ENCODE peak calls at places on chromosomes 2 and 18, in ten cellular contexts. X is A549; V is HFFc6; U is CD4-positive, alpha-beta T cell; Y is fibroblast of lung; H is left lung; N is left ventricle myocardium inferior; M is sigmoid colon; F is fibroblast of mammary gland; Z is astrocyte of the spinal cord. L is an unnamed sample.

GRCh38 chr2:232541195-232541960 is 1.9 kb downstream of the CHRNG start:
- DNase-seq in F (no peak), H (peak), N (no peak), U (no peak), X (no peak), Y (no peak), V (no peak), Z (no peak), M (peak), L (no peak)

GRCh38 chr18:48539406-48540328 is 836 bp downstream of the CTIF start:
- DNase-seq in N (peak), M (peak), X (peak), F (peak), U (peak), H (peak), V (peak), Y (peak), Z (peak), L (peak)

GRCh38 chr18:3842844-3843243 is 392.9 kb downstream of the TGIF1 start:
- DNase-seq in X (no peak), U (no peak), Z (no peak), H (no peak), V (no peak), Y (no peak), M (no peak), F (no peak), N (no peak), L (no peak)

GRCh38 chr18:48003426-48004349 is 73.2 kb upstream of the SMAD2 start:
- DNase-seq in U (no peak), X (peak), M (no peak), Y (peak), H (no peak), V (peak), N (peak), Z (peak), F (peak), L (peak)

GRCh38 chr2:26640331-26640745 is 828 bp downstream of the CIB4 start:
- DNase-seq in V (peak), U (no peak), N (no peak), Y (peak), M (no peak), Z (peak), F (peak), X (no peak), H (peak), L (no peak)

GRCh38 chr2:63888490-63889402 is 47.0 kb downstream of the UGP2 start:
- DNase-seq in Y (peak), N (no peak), M (no peak), X (peak), H (no peak), F (peak), U (peak), Z (peak), V (peak), L (peak)

GRCh38 chr2:159262226-159262625 is 24.3 kb downstream of the WDSUB1 start:
- DNase-seq in V (no peak), Z (peak), F (peak), U (no peak), N (no peak), H (no peak), Y (no peak), X (no peak), M (no peak), L (no peak)

GRCh38 chr18:72830109-72830508 is 37.7 kb downstream of the NETO1 start:
- DNase-seq in F (no peak), U (no peak), Z (peak), N (peak), X (no peak), Y (no peak), V (no peak), H (no peak), M (no peak), L (peak)

GRCh38 chr2:68284896-68285295 is 32.6 kb upstream of the PPP3R1 start:
- DNase-seq in V (peak), N (peak), X (no peak), Y (peak), H (no peak), F (peak), M (peak), Z (peak), U (no peak), L (peak)

GRCh38 chr18:48565105-48565504 is 26.3 kb downstream of the CTIF start:
- DNase-seq in U (no peak), M (no peak), Y (no peak), X (no peak), V (no peak), H (no peak), F (no peak), Z (no peak), N (no peak), L (no peak)

GRCh38 chr18:7885763-7886295 is 318.7 kb downstream of the PTPRM start:
- DNase-seq in Y (no peak), U (no peak), V (no peak), Z (no peak), F (no peak), N (no peak), X (no peak), M (no peak), H (no peak), L (no peak)

GRCh38 chr2:144357623-144358400 is 162.1 kb downstream of the ZEB2 start:
- DNase-seq in F (peak), X (peak), M (no peak), Z (peak), Y (peak), N (no peak), H (no peak), V (peak), U (no peak), L (peak)

GRCh38 chr2:223641062-223641461 is 38.9 kb upstream of the SCG2 start:
- DNase-seq in M (no peak), Y (peak), X (no peak), Z (no peak), U (no peak), H (no peak), N (no peak), F (no peak), V (peak), L (no peak)

GRCh38 chr2:207711750-207712487 is 479 bp downstream of the CCNYL1 start:
- DNase-seq in H (peak), Z (peak), U (no peak), F (peak), N (peak), X (peak), M (peak), Y (peak), V (peak), L (peak)

GRCh38 chr18:55302337-55302833 is 285.6 kb downstream of the TCF4 start:
- DNase-seq in Z (no peak), V (no peak), N (no peak), X (no peak), U (no peak), Y (peak), M (no peak), F (peak), H (peak), L (no peak)

GRCh38 chr2:75403991-75404428 is 156.7 kb downstream of the EVA1A start:
- DNase-seq in U (no peak), X (peak), N (no peak), Z (peak), M (no peak), H (no peak), Y (peak), F (peak), V (peak), L (no peak)

DNA sequence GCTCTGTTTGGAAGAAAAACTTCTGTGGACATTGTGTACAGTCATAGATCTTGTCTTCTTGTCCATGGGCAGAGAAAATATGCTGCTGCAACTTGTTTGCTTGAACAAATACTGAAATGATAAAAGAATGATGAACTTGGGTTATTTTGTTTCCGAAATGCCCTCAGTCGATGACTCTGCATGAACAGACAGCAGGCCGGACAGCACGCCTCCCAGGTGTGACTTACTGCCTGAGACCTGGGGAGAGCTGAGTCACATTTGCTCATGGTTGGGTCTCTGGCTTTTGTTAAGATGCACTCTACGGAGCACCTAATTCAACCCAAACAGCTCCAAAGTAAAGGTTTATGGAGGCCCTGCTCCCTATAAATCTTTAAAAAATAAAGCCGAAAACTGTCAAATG is 262.5 kb downstream of the ZNF521 start:
- DNase-seq in Z (no peak), M (no peak), N (no peak), F (no peak), H (no peak), U (no peak), X (no peak), V (no peak), Y (no peak), L (no peak)
- TF ChIP-seq CTCF in Z (no peak), M (no peak), N (no peak), F (no peak), H (no peak), U (no peak), X (no peak), V (no peak), Y (no peak), L (no peak)

GRCh38 chr2:86706935-86707334 is 13.2 kb upstream of the RMND5A start:
- DNase-seq in H (no peak), N (no peak), Y (no peak), X (no peak), F (no peak), U (no peak), M (no peak), Z (no peak), V (no peak), L (no peak)

GRCh38 chr2:86706220-86706619 is 13.9 kb upstream of the RMND5A start:
- DNase-seq in Y (no peak), N (no peak), V (no peak), Z (no peak), F (no peak), X (no peak), M (no peak), U (no peak), H (no peak), L (peak)

GRCh38 chr2:86704482-86704971 is 15.6 kb upstream of the RMND5A start:
- DNase-seq in U (no peak), N (peak), V (peak), Y (peak), M (no peak), Z (peak), F (peak), H (no peak), X (peak), L (peak)

GRCh38 chr2:86700705-86701104 is 19.4 kb upstream of the RMND5A start:
- DNase-seq in M (no peak), X (no peak), F (peak), V (peak), Z (no peak), Y (no peak), N (no peak), U (no peak), H (no peak), L (no peak)

DNA sequence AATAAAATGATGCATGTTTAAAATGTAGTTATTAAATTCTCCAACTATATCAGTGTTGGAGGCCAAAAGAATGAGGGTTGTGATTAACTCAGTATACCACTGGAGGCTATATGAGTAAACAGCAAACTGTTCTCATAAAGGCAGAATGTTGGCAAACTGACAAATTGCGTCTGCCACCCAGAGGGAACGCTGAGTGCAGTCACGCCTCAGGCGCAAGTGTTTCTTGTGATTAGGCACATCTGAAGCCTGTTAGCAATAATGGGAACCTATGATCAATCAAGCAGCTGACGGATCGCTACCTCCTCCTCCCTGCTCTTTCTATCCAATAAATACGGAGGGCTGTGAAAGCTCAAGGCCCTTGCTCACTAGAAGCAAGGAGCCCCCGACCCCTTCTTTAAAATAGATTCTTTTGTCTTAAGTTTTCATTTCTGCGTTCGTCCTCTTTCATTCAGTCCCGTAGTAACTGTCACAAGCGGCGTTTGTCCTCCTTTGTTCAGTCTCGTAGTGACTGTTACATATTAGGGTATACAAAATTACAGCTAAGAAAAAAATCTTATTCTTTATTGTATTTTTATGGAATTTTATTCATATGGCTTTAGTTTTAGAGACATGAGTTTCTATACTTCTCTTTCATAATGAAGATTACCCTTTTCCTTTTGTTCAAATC is 16.3 kb upstream of the RMND5A start:
- DNase-seq in F (peak), V (peak), X (no peak), U (no peak), Y (peak), Z (peak), M (no peak), N (peak), H (no peak), L (peak)
- TF ChIP-seq CTCF in F (no peak), V (peak), X (no peak), U (no peak), Y (no peak), Z (no peak), M (no peak), N (peak), H (no peak), L (no peak)

GRCh38 chr2:241724259-241724974 is 10.0 kb upstream of the D2HGDH start:
- DNase-seq in N (no peak), X (no peak), M (no peak), H (no peak), F (no peak), U (no peak), V (no peak), Z (no peak), Y (no peak), L (no peak)
- TF ChIP-seq CTCF in N (peak), X (no peak), M (peak), H (no peak), F (peak), U (no peak), V (peak), Z (peak), Y (peak), L (peak)

GRCh38 chr18:76657911-76658475 is 163.0 kb upstream of the ZNF516 start:
- DNase-seq in H (no peak), F (no peak), U (no peak), X (no peak), Y (no peak), N (no peak), M (no peak), Z (no peak), V (no peak), L (no peak)

GRCh38 chr18:76656925-76657324 is 161.9 kb upstream of the ZNF516 start:
- DNase-seq in M (no peak), F (no peak), V (no peak), X (no peak), N (no peak), Y (no peak), U (no peak), Z (no peak), H (no peak), L (no peak)

GRCh38 chr18:76660571-76661192 is 161.7 kb upstream of the ZNF236 start:
- DNase-seq in U (no peak), N (no peak), Z (no peak), V (no peak), M (no peak), F (no peak), H (no peak), X (no peak), Y (no peak), L (no peak)

GRCh38 chr18:76657428-76657827 is 162.4 kb upstream of the ZNF516 start:
- DNase-seq in F (peak), Z (no peak), X (no peak), H (no peak), N (no peak), M (no peak), U (no peak), Y (no peak), V (peak), L (no peak)

DNA sequence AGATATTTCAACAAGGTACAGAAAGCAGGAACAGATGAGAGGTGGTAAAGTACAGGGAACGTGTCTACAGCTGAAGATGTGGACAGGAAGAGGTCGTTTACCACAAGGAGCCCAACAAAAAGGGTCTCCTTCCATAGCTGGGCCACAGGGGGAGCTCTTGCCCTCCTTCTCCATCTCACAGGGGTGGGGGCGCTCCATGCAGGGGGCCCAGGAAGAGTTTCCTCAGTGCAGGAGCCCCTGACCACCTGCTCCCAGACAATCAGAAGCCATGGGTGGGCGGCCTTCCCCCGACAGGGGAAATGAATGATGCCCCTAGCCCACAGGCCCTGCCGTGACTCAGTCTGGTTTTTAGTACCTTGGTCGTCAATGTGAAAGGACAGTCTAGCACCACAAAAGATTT is 163.6 kb upstream of the ZNF516 start:
- DNase-seq in M (no peak), X (peak), N (no peak), U (no peak), H (no peak), Y (no peak), Z (no peak), V (no peak), F (no peak), L (no peak)
- TF ChIP-seq CTCF in M (no peak), X (no peak), N (no peak), U (no peak), H (no peak), Y (peak), Z (peak), V (peak), F (peak), L (peak)

DNA sequence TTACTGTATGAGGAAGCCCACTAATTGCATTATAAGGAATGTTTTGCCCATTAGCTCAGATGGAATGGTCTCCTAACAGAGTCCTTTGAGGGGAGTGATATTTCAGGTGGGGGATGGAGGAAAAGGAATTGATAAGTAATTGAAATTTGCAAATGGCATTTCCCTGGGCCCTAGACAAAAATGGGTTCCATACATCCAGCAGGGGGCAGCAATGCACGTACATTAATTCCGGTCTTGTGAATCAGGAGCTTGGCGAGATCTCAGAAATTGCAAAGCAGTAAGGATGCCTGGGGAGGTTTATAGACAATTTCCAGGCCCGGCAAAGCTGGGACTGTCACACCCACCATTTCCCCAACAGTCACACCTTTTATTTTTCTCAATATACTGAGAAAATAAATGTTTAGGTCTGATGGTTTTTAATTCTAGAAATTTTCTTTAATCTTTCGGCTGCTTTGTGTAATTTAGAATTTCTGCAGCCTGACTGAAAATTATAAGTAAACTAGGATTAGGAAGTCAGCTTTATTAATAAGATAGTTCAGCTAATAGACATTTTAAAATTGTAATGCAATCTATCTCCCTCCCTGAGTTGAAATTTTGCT is 122.8 kb downstream of the LYPD1 start:
- DNase-seq in F (peak), Y (peak), X (peak), Z (peak), H (no peak), U (no peak), N (peak), V (peak), M (peak), L (peak)
- TF ChIP-seq CTCF in F (peak), Y (peak), X (peak), Z (peak), H (peak), U (peak), N (peak), V (peak), M (peak), L (peak)

GRCh38 chr2:241636182-241636982 is 576 bp downstream of the THAP4 start:
- DNase-seq in Z (peak), Y (peak), U (no peak), V (no peak), N (peak), X (peak), H (peak), M (peak), F (no peak), L (no peak)
- TF ChIP-seq CTCF in Z (no peak), Y (no peak), U (no peak), V (no peak), N (no peak), X (no peak), H (no peak), M (no peak), F (no peak), L (no peak)

GRCh38 chr2:151614606-151615306 is 119.5 kb downstream of the NEB start:
- DNase-seq in F (no peak), U (no peak), X (no peak), Y (no peak), M (no peak), N (no peak), H (no peak), Z (no peak), V (no peak), L (no peak)
- TF ChIP-seq CTCF in F (no peak), U (no peak), X (peak), Y (no peak), M (no peak), N (peak), H (no peak), Z (no peak), V (no peak), L (peak)

DNA sequence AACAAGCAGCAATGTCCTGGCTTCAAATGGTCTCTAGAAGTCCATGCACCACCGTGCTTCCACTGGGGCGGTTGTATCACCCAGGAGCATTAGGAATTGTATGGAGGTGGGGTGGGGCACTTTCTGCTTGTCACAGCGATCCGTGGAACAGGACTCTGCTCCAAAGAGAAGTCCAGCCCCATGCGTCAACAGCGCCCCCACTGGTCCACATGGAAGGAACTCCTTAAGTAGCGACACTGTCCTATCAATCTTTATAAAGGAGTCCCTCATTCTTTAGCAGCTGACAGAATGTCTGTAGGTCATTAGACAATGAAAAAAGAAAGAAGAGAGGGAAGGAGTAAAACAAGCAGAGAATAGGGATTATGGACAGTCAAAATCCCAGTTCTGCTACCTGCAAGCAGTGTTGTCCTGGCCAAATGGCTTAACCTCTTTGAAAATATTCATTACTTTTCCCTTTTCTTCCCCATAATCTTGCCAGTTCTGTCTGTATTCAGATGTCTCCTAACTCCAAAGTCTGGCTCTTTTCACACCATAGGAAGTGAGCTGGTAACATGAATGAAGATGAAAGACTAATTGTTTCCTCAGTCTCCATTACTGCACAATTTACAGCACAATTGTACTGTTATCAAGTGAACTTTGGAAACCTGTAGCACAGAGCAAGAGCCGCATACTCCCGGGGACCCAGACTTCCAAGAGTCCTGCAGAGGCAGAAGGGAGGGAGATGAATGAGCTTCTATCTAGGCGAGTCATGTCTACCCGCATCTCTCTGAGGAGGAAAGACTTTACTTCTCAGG is 9.9 kb downstream of the NFE2L2 start:
- DNase-seq in V (peak), Z (no peak), M (peak), H (peak), U (no peak), F (peak), Y (no peak), X (no peak), N (no peak), L (peak)
- TF ChIP-seq CTCF in V (peak), Z (peak), M (no peak), H (no peak), U (no peak), F (peak), Y (peak), X (peak), N (peak), L (peak)

GRCh38 chr18:74841248-74841647 is 243.6 kb downstream of the ZNF407 start:
- DNase-seq in Y (no peak), H (no peak), U (no peak), F (no peak), M (no peak), N (no peak), X (no peak), V (no peak), Z (no peak), L (peak)
- TF ChIP-seq CTCF in Y (no peak), H (no peak), U (no peak), F (no peak), M (no peak), N (no peak), X (no peak), V (no peak), Z (no peak), L (no peak)